ENCODE peak calls at places on chromosomes 7 and 10, in nine cellular contexts. D is sigmoid colon, K is ovary, N is upper lobe of left lung, S is GM12878, Z is HepG2, P is SK-N-SH, J is transverse colon, I is tibial nerve. G is an unnamed sample. For H3K27me3, the result is how much of the 10 kb centered on the place peaks cover.

GRCh38 chr10:2225609-2226008 is 488.3 kb upstream of the ADARB2 start:
- DNase-seq in D (no peak), K (no peak), N (no peak), S (no peak), Z (no peak), P (peak), J (no peak), I (no peak), G (no peak)

GRCh38 chr10:91257310-91257709 is 36.8 kb downstream of the PCGF5 start:
- DNase-seq in D (no peak), K (no peak), N (no peak), S (no peak), Z (no peak), P (peak), J (no peak), I (no peak), G (no peak)

GRCh38 chr10:4770766-4771553 is 55.0 kb upstream of the AKR1E2 start:
- DNase-seq in D (no peak), K (no peak), N (no peak), S (no peak), Z (peak), P (peak), J (no peak), I (no peak), G (no peak)

GRCh38 chr10:62037890-62038608 is 136.6 kb downstream of the ARID5B start:
- DNase-seq in D (no peak), K (no peak), N (no peak), S (no peak), Z (peak), P (no peak), J (no peak), I (no peak), G (no peak)

GRCh38 chr10:30491832-30492530 is 58.0 kb downstream of the MAP3K8 start:
- DNase-seq in D (no peak), K (no peak), N (no peak), S (no peak), Z (no peak), P (no peak), J (no peak), I (no peak), G (no peak)

GRCh38 chr10:19860107-19860506 is 43.9 kb downstream of the PLXDC2 start:
- DNase-seq in D (no peak), K (no peak), N (no peak), S (no peak), Z (no peak), P (no peak), J (no peak), I (no peak), G (no peak)

GRCh38 chr10:43803816-43804215 is 155.1 kb upstream of the ZNF32 start:
- DNase-seq in D (no peak), K (no peak), N (no peak), S (no peak), Z (no peak), P (no peak), J (no peak), I (no peak), G (no peak)

GRCh38 chr10:79066460-79067240 is 2.1 kb upstream of the ZMIZ1 start:
- DNase-seq in D (peak), K (peak), N (no peak), S (no peak), Z (peak), P (peak), J (no peak), I (peak), G (no peak)

GRCh38 chr10:17409170-17409733 is 45.1 kb downstream of the ST8SIA6 start:
- DNase-seq in D (no peak), K (no peak), N (no peak), S (no peak), Z (peak), P (no peak), J (no peak), I (no peak), G (no peak)

GRCh38 chr10:35208536-35208935 is 81.9 kb downstream of the CREM start:
- DNase-seq in D (no peak), K (no peak), N (no peak), S (no peak), Z (no peak), P (no peak), J (no peak), I (no peak), G (no peak)

GRCh38 chr7:135262623-135263320 is 29.1 kb downstream of the STRA8 start:
- DNase-seq in D (no peak), K (no peak), N (no peak), S (no peak), Z (no peak), P (no peak), J (no peak), I (no peak), G (no peak)

GRCh38 chr10:105726149-105726548 is 1085.1 kb downstream of the SORCS3 start:
- DNase-seq in D (no peak), K (no peak), N (no peak), S (no peak), Z (no peak), P (no peak), J (no peak), I (no peak), G (no peak)

GRCh38 chr7:151857412-151857811 is 19.5 kb downstream of the PRKAG2 start:
- DNase-seq in D (no peak), K (no peak), N (no peak), S (no peak), Z (no peak), P (no peak), J (no peak), I (no peak), G (no peak)

GRCh38 chr10:99297033-99297432 is 32.1 kb upstream of the CNNM1 start:
- DNase-seq in D (no peak), K (no peak), N (peak), S (no peak), Z (peak), P (peak), J (no peak), I (no peak), G (no peak)

GRCh38 chr10:46558411-46559185 is 2.1 kb upstream of the GPRIN2 start:
- DNase-seq in D (peak), K (peak), N (no peak), S (no peak), Z (peak), P (no peak), J (peak), I (no peak), G (peak)

GRCh38 chr7:69896100-69896499 is 297.8 kb downstream of the AUTS2 start:
- DNase-seq in D (no peak), K (no peak), N (no peak), S (no peak), Z (no peak), P (no peak), J (no peak), I (no peak), G (no peak)

GRCh38 chr10:119313645-119314044 is 106.3 kb downstream of the GRK5 start:
- DNase-seq in D (no peak), K (no peak), N (peak), S (peak), Z (no peak), P (no peak), J (peak), I (no peak), G (no peak)

GRCh38 chr7:2199956-2200583 is 32.7 kb downstream of the MAD1L1 start:
- DNase-seq in D (no peak), K (no peak), N (peak), S (no peak), Z (no peak), P (peak), J (no peak), I (no peak), G (no peak)

GRCh38 chr10:3801558-3802192 is 16.7 kb upstream of the KLF6 start:
- DNase-seq in D (no peak), K (no peak), N (no peak), S (no peak), Z (no peak), P (no peak), J (no peak), I (no peak), G (no peak)

GRCh38 chr7:32023353-32023752 is 46.9 kb downstream of the PDE1C start:
- DNase-seq in D (no peak), K (no peak), N (no peak), S (no peak), Z (no peak), P (no peak), J (no peak), I (no peak), G (no peak)

GRCh38 chr7:16421333-16422099 is at the start of gene CRPPA:
- DNase-seq in D (peak), K (peak), N (peak), S (no peak), Z (peak), P (peak), J (peak), I (no peak), G (no peak)

GRCh38 chr10:59580257-59580863 is 129.3 kb downstream of the SLC16A9 start:
- DNase-seq in D (no peak), K (no peak), N (no peak), S (no peak), Z (peak), P (peak), J (no peak), I (no peak), G (no peak)

GRCh38 chr7:135368416-135369186 is 135.0 kb downstream of the STRA8 start:
- DNase-seq in D (no peak), K (no peak), N (no peak), S (no peak), Z (no peak), P (no peak), J (no peak), I (no peak), G (no peak)

DNA sequence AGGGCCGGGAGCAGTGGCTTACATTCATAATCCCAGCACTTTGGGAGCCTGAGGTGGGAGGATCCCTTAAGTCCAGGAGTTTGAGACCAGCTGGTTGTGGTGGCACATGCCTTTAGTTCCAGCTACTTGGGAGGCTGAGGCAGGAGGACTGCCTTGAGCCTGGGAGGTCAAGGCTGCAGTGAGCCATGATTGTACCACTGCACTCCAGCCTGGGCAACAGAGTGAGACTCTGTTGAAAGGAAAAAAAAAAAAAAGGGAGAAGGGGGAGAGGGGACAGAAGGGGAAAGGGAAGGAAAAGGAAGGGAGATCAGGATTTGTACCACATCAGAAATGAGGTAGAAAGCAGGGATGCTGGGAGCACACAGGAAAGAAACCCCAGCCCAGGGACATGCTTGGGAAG is 38.7 kb upstream of the SVOPL start:
- DNase-seq in D (no peak), K (no peak), N (no peak), S (no peak), Z (no peak), P (no peak), J (no peak), I (no peak), G (no peak)
- H3K27me3 ChIP-seq in D (under half), K (under half), N (under half), S (under half), Z (under half), P (under half), J (under half), I (under half), G (under half)

GRCh38 chr10:95742529-95742884 is 13.5 kb upstream of the ENTPD1 start:
- DNase-seq in D (no peak), K (no peak), N (no peak), S (no peak), Z (peak), P (no peak), J (peak), I (no peak), G (no peak)

GRCh38 chr10:95739046-95739445 is 16.9 kb upstream of the ENTPD1 start:
- DNase-seq in D (no peak), K (no peak), N (no peak), S (no peak), Z (no peak), P (no peak), J (no peak), I (no peak), G (no peak)

GRCh38 chr10:95741807-95742528 is 14.0 kb upstream of the ENTPD1 start:
- DNase-seq in D (no peak), K (no peak), N (no peak), S (peak), Z (no peak), P (no peak), J (peak), I (no peak), G (no peak)

GRCh38 chr10:95745487-95745886 is 10.5 kb upstream of the ENTPD1 start:
- DNase-seq in D (no peak), K (no peak), N (no peak), S (no peak), Z (no peak), P (no peak), J (no peak), I (no peak), G (no peak)

DNA sequence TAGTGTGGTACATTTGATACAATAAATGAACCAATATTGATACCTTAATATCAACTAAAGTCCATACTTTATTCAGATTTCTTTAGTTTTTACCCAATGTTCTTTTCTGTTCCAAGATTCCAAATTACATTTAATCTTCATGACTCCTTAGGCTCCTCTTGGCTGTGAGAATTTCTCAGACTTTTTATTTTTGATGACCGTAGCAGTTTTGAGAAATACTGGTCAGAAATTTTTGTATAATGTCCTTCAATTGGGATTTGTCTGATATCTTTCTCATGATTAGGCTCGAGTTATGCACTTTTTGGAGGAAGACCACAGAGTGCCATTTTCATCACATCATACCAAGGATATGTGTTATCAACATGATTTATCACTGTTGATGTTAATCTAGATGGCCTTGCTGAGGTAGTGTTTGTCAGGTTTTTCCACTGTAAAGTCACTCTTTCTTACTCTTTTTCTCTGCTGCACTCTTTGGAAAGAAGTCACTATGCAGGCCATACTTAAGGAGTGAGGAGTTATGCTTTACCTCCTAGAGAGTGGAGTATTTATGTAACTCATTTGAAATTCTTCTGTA is 12.9 kb upstream of the ENTPD1 start:
- DNase-seq in D (no peak), K (no peak), N (no peak), S (no peak), Z (no peak), P (no peak), J (no peak), I (no peak), G (no peak)
- TF ChIP-seq EP300 in D (no peak), K (no peak), N (no peak), S (no peak), Z (no peak), P (no peak), J (no peak), I (no peak), G (no peak)

GRCh38 chr7:5630670-5631069 is 150.8 kb downstream of the RNF216 start:
- DNase-seq in D (no peak), K (no peak), N (no peak), S (no peak), Z (no peak), P (no peak), J (no peak), I (no peak), G (no peak)

GRCh38 chr7:5631752-5632151 is 149.7 kb downstream of the RNF216 start:
- DNase-seq in D (no peak), K (no peak), N (no peak), S (no peak), Z (no peak), P (no peak), J (no peak), I (no peak), G (no peak)

GRCh38 chr7:5631185-5631584 is 150.3 kb downstream of the RNF216 start:
- DNase-seq in D (no peak), K (no peak), N (no peak), S (no peak), Z (no peak), P (no peak), J (no peak), I (no peak), G (no peak)

GRCh38 chr7:5627745-5628547 is 153.5 kb downstream of the RNF216 start:
- DNase-seq in D (no peak), K (no peak), N (no peak), S (no peak), Z (no peak), P (peak), J (no peak), I (no peak), G (no peak)

DNA sequence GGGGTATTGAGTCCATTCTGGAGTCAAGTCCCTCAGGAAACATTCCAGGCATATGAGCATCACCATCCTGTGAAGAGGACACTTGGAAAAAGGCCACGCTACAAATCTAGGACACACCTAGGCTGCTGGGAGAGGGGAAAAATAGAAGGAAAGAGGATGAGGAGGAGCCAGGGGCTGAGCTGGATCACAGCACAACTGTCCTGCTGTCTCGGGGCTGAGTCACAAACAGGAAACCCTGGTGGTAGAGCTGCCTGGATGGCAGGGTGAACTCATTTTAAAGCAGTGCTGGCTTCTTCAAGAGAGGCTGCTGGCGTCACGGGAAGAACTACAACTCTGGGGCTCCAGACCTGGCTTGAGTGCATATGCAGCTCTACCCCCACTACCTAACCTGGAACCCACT is 151.5 kb downstream of the RNF216 start:
- DNase-seq in D (no peak), K (no peak), N (no peak), S (no peak), Z (no peak), P (peak), J (no peak), I (no peak), G (no peak)
- H3K27me3 ChIP-seq in D (under half), K (under half), N (under half), S (under half), Z (under half), P (under half), J (under half), I (under half), G (under half)

GRCh38 chr7:48033922-48034321 is 1.4 kb upstream of the C7orf57 start:
- DNase-seq in D (no peak), K (no peak), N (no peak), S (no peak), Z (no peak), P (no peak), J (no peak), I (no peak), G (no peak)

GRCh38 chr7:48031111-48031510 is 2.2 kb upstream of the SUN3 start:
- DNase-seq in D (no peak), K (no peak), N (no peak), S (no peak), Z (no peak), P (no peak), J (no peak), I (no peak), G (no peak)

GRCh38 chr7:48038815-48039496 is 3.6 kb downstream of the C7orf57 start:
- DNase-seq in D (no peak), K (no peak), N (no peak), S (no peak), Z (no peak), P (no peak), J (no peak), I (no peak), G (no peak)

GRCh38 chr7:48035301-48035966 is at the start of gene C7orf57:
- DNase-seq in D (peak), K (peak), N (peak), S (no peak), Z (peak), P (peak), J (peak), I (peak), G (peak)

GRCh38 chr7:48035967-48036478 is 680 bp downstream of the C7orf57 start:
- DNase-seq in D (peak), K (peak), N (peak), S (no peak), Z (no peak), P (peak), J (peak), I (no peak), G (no peak)
- TF ChIP-seq EP300 in D (no peak), K (no peak), N (no peak), S (no peak), Z (no peak), P (no peak), J (no peak), I (no peak), G (no peak)